ENCODE peak calls at places on chromosomes 16 and 17, in four cellular contexts. P is K562, V is transverse colon, N is A549. D is an unnamed sample. For H3K4me1, the result is how much of the 10 kb centered on the place peaks cover.

GRCh38 chr16:83926726-83927397 is 26.2 kb upstream of the OSGIN1 start:
- DNase-seq in N (peak), V (peak), P (peak), D (peak)

GRCh38 chr17:76567634-76568432 is 17.8 kb downstream of the ST6GALNAC2 start:
- DNase-seq in V (no peak), N (no peak), P (peak), D (peak)

GRCh38 chr17:12282056-12282455 is 261.4 kb downstream of the MAP2K4 start:
- DNase-seq in P (no peak), V (no peak), N (peak), D (no peak)

GRCh38 chr17:79457889-79458288 is 153.0 kb downstream of the RBFOX3 start:
- DNase-seq in V (no peak), P (no peak), N (no peak), D (no peak)

GRCh38 chr17:50922107-50922506 is 56.0 kb upstream of the TOB1 start:
- DNase-seq in P (no peak), V (no peak), N (no peak), D (no peak)

GRCh38 chr16:1403036-1403435 is 11.5 kb downstream of the UNKL start:
- DNase-seq in N (no peak), V (no peak), P (no peak), D (no peak)

GRCh38 chr17:44376124-44376523 is 12.5 kb upstream of the FAM171A2 start:
- DNase-seq in N (peak), V (no peak), P (peak), D (no peak)

GRCh38 chr17:60393840-60394529 is 2.1 kb upstream of the USP32 start:
- DNase-seq in P (no peak), N (no peak), V (no peak), D (no peak)

GRCh38 chr17:47810901-47811635 is 10.5 kb downstream of the OSBPL7 start:
- DNase-seq in N (no peak), V (peak), P (peak), D (peak)

GRCh38 chr16:19138601-19139000 is 24.8 kb downstream of the ITPRIPL2 start:
- DNase-seq in V (peak), N (peak), P (no peak), D (peak)

GRCh38 chr17:56914641-56915263 is 903 bp upstream of the TRIM25 start:
- DNase-seq in P (no peak), V (no peak), N (no peak), D (no peak)

GRCh38 chr17:81422776-81423697 is 27.8 kb downstream of the BAHCC1 start:
- DNase-seq in N (peak), P (peak), V (peak), D (peak)

GRCh38 chr17:78709119-78709681 is 72.9 kb downstream of the CYTH1 start:
- DNase-seq in P (no peak), V (no peak), N (no peak), D (peak)

GRCh38 chr16:26525856-26526255 is 540.9 kb upstream of the C16orf82 start:
- DNase-seq in V (no peak), N (no peak), P (no peak), D (no peak)

GRCh38 chr17:29062215-29062614 is 19.3 kb downstream of the PIPOX start:
- DNase-seq in V (no peak), P (no peak), N (no peak), D (no peak)

GRCh38 chr17:71494456-71494855 is 626.4 kb upstream of the SOX9 start:
- DNase-seq in V (no peak), N (no peak), P (no peak), D (no peak)

GRCh38 chr17:60087882-60088669 is 9.4 kb upstream of the HEATR6 start:
- DNase-seq in N (peak), V (peak), P (no peak), D (peak)

GRCh38 chr17:31907342-31907975 is 6.0 kb upstream of the UTP6 start:
- DNase-seq in V (peak), N (no peak), P (no peak), D (peak)

GRCh38 chr16:11613381-11614303 is 26.9 kb upstream of the LITAF start:
- DNase-seq in P (peak), N (no peak), V (peak), D (peak)

GRCh38 chr16:47460755-47461597 is at the start of the genes ITFG1 and PHKB:
- DNase-seq in P (peak), V (peak), N (peak), D (peak)

GRCh38 chr16:87704754-87705353 is 60.9 kb downstream of the KLHDC4 start:
- DNase-seq in V (no peak), N (no peak), P (no peak), D (no peak)

GRCh38 chr17:46962374-46962790 is 16.7 kb downstream of the RPRML start:
- DNase-seq in V (no peak), N (no peak), P (no peak), D (no peak)

GRCh38 chr16:11012841-11013240 is 68.5 kb downstream of the CLEC16A start:
- DNase-seq in N (no peak), V (no peak), P (no peak), D (no peak)

GRCh38 chr16:66741131-66741900 is 10.1 kb downstream of the DYNC1LI2 start:
- DNase-seq in V (peak), N (peak), P (peak), D (peak)

GRCh38 chr17:39750131-39751015 is 12.6 kb downstream of the GRB7 start:
- DNase-seq in N (no peak), P (no peak), V (peak), D (no peak)

GRCh38 chr17:37614391-37614790 is 5.2 kb upstream of the SYNRG start:
- DNase-seq in N (no peak), V (no peak), P (no peak), D (no peak)

GRCh38 chr17:50346313-50347086 is 574 bp downstream of the XYLT2 start:
- DNase-seq in V (peak), N (peak), P (peak), D (peak)

GRCh38 chr16:56851671-56852400 is 13.2 kb upstream of the SLC12A3 start:
- DNase-seq in V (no peak), P (no peak), N (no peak), D (no peak)
- H3K4me1 ChIP-seq in V (under half), P (under half), N (under half), D (under half)

DNA sequence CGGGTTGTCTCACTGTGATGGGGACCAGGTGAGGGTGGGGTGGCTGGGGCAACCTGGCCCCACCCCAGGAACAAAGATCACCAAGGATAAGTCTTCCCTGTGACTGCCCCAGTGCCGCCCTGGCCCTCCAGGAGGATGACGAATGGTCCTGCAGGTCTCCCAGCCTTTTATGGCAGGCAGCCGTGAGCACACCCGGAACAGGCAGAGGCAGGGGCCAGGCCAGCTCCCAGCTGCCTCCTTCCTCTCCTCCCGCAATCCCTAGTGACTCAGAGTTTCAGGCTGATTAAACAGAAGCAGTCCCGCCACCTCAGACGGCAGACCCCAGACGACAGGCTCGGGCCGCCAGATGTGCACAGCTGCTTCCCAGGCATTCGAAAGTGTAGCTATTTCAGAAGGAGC is 13.3 kb downstream of the JUP start:
- DNase-seq in P (peak), N (peak), V (peak), D (peak)
- TF ChIP-seq POLR2A in P (no peak), N (no peak), V (peak), D (no peak)

GRCh38 chr17:19706791-19707727 is 9.3 kb downstream of the SLC47A2 start:
- DNase-seq in P (no peak), N (no peak), V (no peak), D (no peak)
- TF ChIP-seq EP300 in P (no peak), N (no peak), V (no peak), D (no peak)

GRCh38 chr16:21610766-21611165 is 11.4 kb downstream of the METTL9 start:
- DNase-seq in V (no peak), P (no peak), N (no peak), D (no peak)
- H3K4me1 ChIP-seq in V (under half), P (under half), N (under half), D (half or more)

GRCh38 chr17:38733315-38734234 is 3.4 kb downstream of the CISD3 start:
- DNase-seq in P (no peak), V (no peak), N (peak), D (no peak)

GRCh38 chr17:38738007-38738662 is 8.0 kb downstream of the CISD3 start:
- DNase-seq in V (no peak), N (no peak), P (no peak), D (no peak)

GRCh38 chr17:38732376-38733314 is 2.5 kb downstream of the CISD3 start:
- DNase-seq in N (no peak), P (no peak), V (peak), D (peak)

GRCh38 chr17:38734235-38734633 is 4.1 kb downstream of the CISD3 start:
- DNase-seq in P (no peak), V (no peak), N (no peak), D (no peak)

GRCh38 chr17:38735161-38735997 is 5.2 kb downstream of the CISD3 start:
- DNase-seq in N (peak), V (peak), P (peak), D (peak)
- TF ChIP-seq POLR2A in N (no peak), V (peak), P (peak), D (no peak)

GRCh38 chr17:64975318-64976087 is 56.2 kb upstream of the LRRC37A3 start:
- DNase-seq in P (peak), N (peak), V (peak), D (peak)
- TF ChIP-seq EP300 in P (peak), N (no peak), V (no peak), D (no peak)

GRCh38 chr16:8893426-8893825 is 11.3 kb downstream of the LITAFD start:
- DNase-seq in P (no peak), V (no peak), N (no peak), D (no peak)

GRCh38 chr16:8892101-8892575 is 10.0 kb downstream of the LITAFD start:
- DNase-seq in P (no peak), N (no peak), V (no peak), D (no peak)

GRCh38 chr16:8890549-8890921 is 8.4 kb downstream of the LITAFD start:
- DNase-seq in V (no peak), N (no peak), P (no peak), D (no peak)

GRCh38 chr16:8894736-8895334 is 12.7 kb downstream of the LITAFD start:
- DNase-seq in P (no peak), V (no peak), N (no peak), D (no peak)

DNA sequence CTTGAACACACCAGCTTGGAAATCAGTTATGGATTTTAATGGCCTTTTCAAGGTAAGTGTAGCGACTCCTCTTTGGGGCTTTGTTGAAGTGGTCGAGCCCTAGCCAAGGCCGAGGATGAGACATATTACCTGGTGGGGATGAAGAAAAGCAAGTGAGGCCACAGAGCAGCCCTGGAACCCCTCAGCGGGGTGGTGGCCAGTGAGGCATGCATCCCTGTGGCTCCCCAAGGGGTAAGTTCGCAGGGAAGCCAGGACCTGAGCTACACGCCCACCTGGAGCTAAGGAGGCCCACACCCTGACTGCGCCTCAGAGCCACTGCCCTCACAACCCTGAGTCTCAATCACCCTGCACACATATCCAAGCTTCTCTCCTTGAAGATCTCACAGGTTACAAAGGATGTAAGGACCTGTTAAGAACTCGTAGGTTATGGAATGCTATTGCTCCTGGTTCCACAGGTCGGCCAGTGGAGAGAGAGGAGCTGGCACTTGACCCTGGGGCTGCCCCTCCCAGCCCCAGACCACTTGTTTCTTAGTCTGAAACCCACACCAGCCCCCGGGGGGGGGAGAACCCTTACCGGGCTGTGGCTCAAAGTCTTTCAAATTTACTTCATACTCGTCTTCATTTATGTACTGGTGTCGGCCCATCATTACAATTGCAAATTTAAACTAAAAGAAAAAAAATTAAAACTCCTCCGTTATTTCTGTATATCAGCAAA is 12.0 kb downstream of the LITAFD start:
- DNase-seq in N (no peak), V (no peak), P (no peak), D (no peak)
- H3K4me1 ChIP-seq in N (under half), V (under half), P (under half), D (under half)

GRCh38 chr16:89730610-89731234 is 9.4 kb downstream of the ZNF276 start:
- DNase-seq in N (no peak), P (no peak), V (no peak), D (no peak)
- TF ChIP-seq POLR2A in N (no peak), P (peak), V (no peak), D (no peak)

DNA sequence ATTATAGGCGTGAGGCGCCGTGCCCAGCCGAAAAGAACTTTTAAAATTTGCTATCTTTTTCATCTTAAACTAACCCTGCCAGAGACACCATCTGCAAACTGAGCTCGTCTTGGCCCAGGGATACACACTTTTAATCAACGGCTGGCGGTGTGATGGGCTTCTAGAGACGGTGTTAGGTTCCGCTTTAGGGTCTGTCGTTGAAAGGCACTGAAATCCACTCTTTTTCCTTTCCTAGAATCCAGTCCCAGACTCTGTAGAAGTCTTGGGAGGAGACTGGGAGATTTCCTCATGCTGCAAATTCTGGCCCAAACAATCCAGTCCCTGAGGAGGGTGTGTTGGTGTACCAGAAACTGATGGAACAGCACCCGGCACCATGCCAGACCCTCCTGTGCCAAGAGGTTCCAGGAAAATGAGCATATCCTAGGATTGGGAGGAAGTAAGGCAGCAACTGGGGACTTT is 52.0 kb upstream of the TEX2 start:
- DNase-seq in P (no peak), N (no peak), V (peak), D (peak)
- TF ChIP-seq EP300 in P (no peak), N (no peak), V (peak), D (peak)

DNA sequence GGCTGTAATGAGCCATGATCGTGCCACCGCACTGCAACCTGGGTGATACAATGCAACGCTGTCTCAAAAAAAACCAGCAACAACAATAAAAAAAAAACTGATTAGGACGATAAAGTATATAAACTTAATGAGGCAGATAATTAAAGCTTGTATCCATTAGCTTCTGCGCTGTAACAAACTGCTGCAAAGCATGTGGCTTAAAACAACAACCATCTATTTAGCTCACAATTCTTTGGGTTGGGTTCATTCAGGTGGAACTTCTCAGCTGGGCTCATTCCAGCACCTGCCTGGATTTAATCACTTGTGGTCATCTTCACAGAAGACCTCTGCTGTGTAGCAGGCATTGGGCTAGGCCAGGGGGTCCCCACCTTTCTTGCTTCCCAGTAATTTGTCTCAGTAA is 45.9 kb downstream of the LCMT1 start:
- DNase-seq in V (no peak), P (no peak), N (no peak), D (no peak)
- H3K4me1 ChIP-seq in V (under half), P (under half), N (under half), D (under half)

D was measured in stomach.